ENCODE peak calls at places on chromosome 7, in four cellular contexts. Y, Q, S and V are unnamed samples. For H3K27me3, the result is how much of the 10 kb centered on the place peaks cover.

GRCh38 chr7:129951076-129952011 is 1.4 kb downstream of the UBE2H start:
- DNase-seq in Y (peak), Q (no peak), S (no peak), V (no peak)

GRCh38 chr7:155763721-155764431 is 48.4 kb downstream of the SHH start:
- DNase-seq in Y (no peak), Q (no peak), S (no peak), V (peak)

GRCh38 chr7:95595825-95596182 is 512 bp downstream of the PDK4 start:
- DNase-seq in Y (peak), Q (no peak), S (no peak), V (no peak)

GRCh38 chr7:46569117-46569433 is 648.0 kb upstream of the IGFBP3 start:
- DNase-seq in Y (no peak), Q (no peak), S (no peak), V (no peak)

GRCh38 chr7:94022550-94022949 is 18.4 kb upstream of the BET1 start:
- DNase-seq in Y (no peak), Q (no peak), S (no peak), V (no peak)

GRCh38 chr7:70935854-70936253 is 196.1 kb upstream of the GALNT17 start:
- DNase-seq in Y (no peak), Q (no peak), S (no peak), V (no peak)

GRCh38 chr7:144908324-144908723 is 72.5 kb upstream of the TPK1 start:
- DNase-seq in Y (no peak), Q (no peak), S (no peak), V (no peak)

GRCh38 chr7:34058791-34059550 is 153.6 kb downstream of the BMPER start:
- DNase-seq in Y (peak), Q (no peak), S (no peak), V (no peak)

GRCh38 chr7:82044497-82045080 is 274.7 kb upstream of the HGF start:
- DNase-seq in Y (peak), Q (no peak), S (no peak), V (no peak)

GRCh38 chr7:75536491-75536890 is 44.4 kb downstream of the SPDYE5 start:
- DNase-seq in Y (no peak), Q (no peak), S (no peak), V (no peak)

GRCh38 chr7:142720140-142720773 is 29.0 kb upstream of the PRSS1 start:
- DNase-seq in Y (no peak), Q (no peak), S (no peak), V (no peak)

GRCh38 chr7:150564045-150564444 is 3.1 kb upstream of the GIMAP4 start:
- DNase-seq in Y (no peak), Q (no peak), S (no peak), V (no peak)

GRCh38 chr7:141362580-141363435 is 188.4 kb upstream of the AGK start:
- DNase-seq in Y (peak), Q (no peak), S (no peak), V (no peak)

GRCh38 chr7:101300465-101301376 is 20.9 kb downstream of the IFT22 start:
- DNase-seq in Y (no peak), Q (no peak), S (no peak), V (no peak)
- H3K27me3 ChIP-seq in Y (half or more), Q (under half), S (half or more), V (under half)

GRCh38 chr7:30115709-30116297 is 19.0 kb upstream of the MTURN start:
- DNase-seq in Y (no peak), Q (no peak), S (no peak), V (no peak)

GRCh38 chr7:30114536-30115258 is 20.1 kb upstream of the MTURN start:
- DNase-seq in Y (no peak), Q (no peak), S (no peak), V (no peak)

GRCh38 chr7:30119890-30120577 is 14.8 kb upstream of the MTURN start:
- DNase-seq in Y (no peak), Q (no peak), S (no peak), V (no peak)

GRCh38 chr7:30117886-30118285 is 16.9 kb upstream of the MTURN start:
- DNase-seq in Y (peak), Q (no peak), S (no peak), V (no peak)

DNA sequence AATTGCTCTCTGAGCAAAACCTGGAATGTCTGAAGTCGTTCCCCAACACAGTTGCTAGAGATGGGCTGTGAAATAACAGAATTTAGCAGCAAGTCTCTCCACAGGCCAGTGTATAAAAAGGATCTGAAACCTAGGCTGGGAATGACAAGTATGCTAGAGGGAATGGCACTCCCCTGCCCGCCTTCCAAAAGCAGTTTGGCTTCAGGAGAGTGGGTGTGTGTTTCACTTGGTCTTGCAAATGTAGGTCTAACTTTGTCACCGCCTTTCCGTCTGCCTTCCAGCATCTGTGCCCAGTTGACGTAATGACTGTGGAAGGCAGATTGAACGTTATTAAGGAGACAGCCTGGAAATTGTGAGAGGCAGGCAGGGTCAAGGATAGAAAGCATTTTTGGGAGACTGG is 18.0 kb upstream of the MTURN start:
- DNase-seq in Y (peak), Q (no peak), S (no peak), V (peak)
- H3K4me3 ChIP-seq in Y (peak), Q (no peak), S (no peak), V (no peak)

GRCh38 chr7:132415259-132415658 is 161.0 kb downstream of the PLXNA4 start:
- DNase-seq in Y (no peak), Q (no peak), S (no peak), V (no peak)
- H3K27me3 ChIP-seq in Y (under half), Q (under half), S (under half), V (under half)

DNA sequence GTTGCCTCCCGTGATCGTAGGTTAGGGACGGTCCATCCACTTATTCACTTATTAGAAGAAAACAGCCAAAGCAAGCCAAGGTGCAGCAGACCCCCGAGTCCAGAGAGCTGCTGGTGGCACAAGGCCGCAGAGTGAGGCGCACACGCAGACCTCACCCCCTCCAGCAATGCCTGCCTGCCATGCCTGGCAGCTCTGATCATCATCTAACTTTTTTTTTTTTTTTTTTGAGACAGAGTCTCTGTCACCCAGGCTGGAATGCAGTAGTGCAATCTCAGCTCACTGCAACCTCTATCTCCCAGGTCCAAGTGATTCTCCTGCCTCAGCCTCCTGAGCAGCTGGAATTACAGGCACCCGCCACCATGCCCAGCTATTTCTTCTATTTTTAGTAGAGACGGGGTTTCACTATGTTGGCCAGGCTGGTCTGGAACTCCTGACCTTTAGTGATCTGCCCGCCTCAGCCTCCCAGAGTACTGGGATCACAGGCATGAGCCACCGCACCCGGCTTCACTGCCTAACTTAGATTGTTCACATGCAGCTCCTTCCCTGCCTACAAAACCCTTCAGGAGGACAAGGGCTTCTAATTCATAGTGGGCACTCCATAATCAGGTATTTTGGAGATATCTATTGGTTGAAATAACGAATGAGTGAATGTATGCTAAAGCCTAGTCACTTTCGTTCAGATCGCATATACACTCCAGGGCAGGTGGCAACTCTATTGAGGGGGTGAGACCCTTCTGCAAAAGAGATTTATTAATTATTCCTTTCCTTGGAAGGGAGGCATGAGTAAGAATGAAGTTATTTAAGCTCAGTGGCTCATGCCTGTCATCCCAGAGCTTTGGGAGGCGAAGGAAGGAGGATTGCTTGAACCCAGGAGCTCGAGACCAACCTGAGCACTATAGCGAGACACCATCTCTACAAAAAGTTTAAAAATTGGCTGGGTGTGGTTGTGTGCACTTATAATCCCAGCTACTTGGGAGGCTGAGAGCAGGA is 15.9 kb downstream of the TRIM56 start:
- DNase-seq in Y (no peak), Q (no peak), S (no peak), V (no peak)
- H3K4me3 ChIP-seq in Y (peak), Q (no peak), S (no peak), V (no peak)

GRCh38 chr7:48170506-48170905 is 752 bp upstream of the ABCA13 start:
- DNase-seq in Y (no peak), Q (no peak), S (no peak), V (no peak)
- H3K27me3 ChIP-seq in Y (under half), Q (under half), S (under half), V (under half)

GRCh38 chr7:106070201-106070551 is 41.9 kb downstream of the SYPL1 start:
- DNase-seq in Y (no peak), Q (no peak), S (no peak), V (no peak)
- H3K4me3 ChIP-seq in Y (no peak), Q (no peak), S (no peak), V (no peak)

GRCh38 chr7:27212587-27213149 is 12.8 kb upstream of the HOXA13 start:
- DNase-seq in Y (no peak), Q (no peak), S (no peak), V (no peak)
- H3K27me3 ChIP-seq in Y (under half), Q (under half), S (half or more), V (under half)